ENCODE peak calls at places on chromosomes 11 and 22, in eight cellular contexts. A is Panc1, U is stomach, G is GM23338, X is esophagus muscularis mucosa, C is endothelial cell of umbilical vein, B is H1, P is transverse colon. R is an unnamed sample.

GRCh38 chr11:44528581-44528980 is 36.9 kb upstream of the CD82 start:
- DNase-seq in A (no peak), U (no peak), G (no peak), X (no peak), C (no peak), B (no peak), P (no peak), R (no peak)

GRCh38 chr11:96013459-96014213 is 89.7 kb upstream of the MTMR2 start:
- DNase-seq in A (no peak), U (no peak), G (no peak), X (no peak), C (no peak), B (no peak), P (no peak), R (no peak)

GRCh38 chr22:48530666-48531065 is 1297.0 kb downstream of the BRD1 start:
- DNase-seq in A (no peak), U (no peak), G (no peak), X (no peak), C (no peak), B (no peak), P (no peak), R (no peak)

GRCh38 chr22:39825661-39826102 is 67.9 kb downstream of the ENTHD1 start:
- DNase-seq in A (no peak), U (no peak), G (no peak), X (no peak), C (no peak), B (no peak), P (no peak), R (no peak)

GRCh38 chr11:95419915-95420314 is 188.9 kb upstream of the SESN3 start:
- DNase-seq in A (no peak), U (no peak), G (no peak), X (no peak), C (peak; percentile 16), B (no peak), P (no peak), R (no peak)

GRCh38 chr11:61694971-61695706 is 14.9 kb downstream of the DAGLA start:
- DNase-seq in A (no peak), U (peak; percentile 81), G (peak; percentile 75), X (no peak), C (no peak), B (no peak), P (peak; percentile 43), R (no peak)

GRCh38 chr11:72940417-72940816 is 126.2 kb downstream of the ATG16L2 start:
- DNase-seq in A (no peak), U (peak; percentile 52), G (no peak), X (no peak), C (no peak), B (no peak), P (no peak), R (no peak)

GRCh38 chr11:86740628-86741488 is 59.5 kb upstream of the PRSS23 start:
- DNase-seq in A (peak; percentile 97), U (no peak), G (peak; percentile 66), X (no peak), C (peak; percentile 94), B (peak; percentile 58), P (peak; percentile 32), R (no peak)

GRCh38 chr22:17072877-17073276 is 11.9 kb upstream of the IL17RA start:
- DNase-seq in A (no peak), U (no peak), G (no peak), X (no peak), C (no peak), B (no peak), P (no peak), R (no peak)

GRCh38 chr11:124961972-124962609 is 8.1 kb downstream of the CCDC15 start:
- DNase-seq in A (peak; percentile 78), U (no peak), G (peak; percentile 71), X (no peak), C (peak; percentile 86), B (no peak), P (no peak), R (peak; percentile 19)

GRCh38 chr22:42194953-42195352 is 64.3 kb upstream of the CYP2D6 start:
- DNase-seq in A (no peak), U (no peak), G (no peak), X (no peak), C (no peak), B (no peak), P (no peak), R (no peak)

GRCh38 chr11:353315-353857 is 15.9 kb upstream of the B4GALNT4 start:
- DNase-seq in A (no peak), U (peak; percentile 87), G (peak; percentile 58), X (no peak), C (peak; percentile 49), B (no peak), P (peak; percentile 73), R (no peak)

GRCh38 chr11:60172011-60172410 is 10.9 kb downstream of the MS4A6A start:
- DNase-seq in A (no peak), U (no peak), G (no peak), X (no peak), C (peak; percentile 88), B (no peak), P (no peak), R (no peak)

GRCh38 chr11:116733959-116734517 is 38.7 kb downstream of the BUD13 start:
- DNase-seq in A (no peak), U (no peak), G (no peak), X (no peak), C (no peak), B (no peak), P (no peak), R (no peak)

GRCh38 chr11:112363527-112363926 is 102.9 kb upstream of the PLET1 start:
- DNase-seq in A (no peak), U (no peak), G (no peak), X (no peak), C (no peak), B (no peak), P (no peak), R (no peak)

GRCh38 chr11:10770626-10771254 is 19.7 kb downstream of the CTR9 start:
- DNase-seq in A (peak; percentile 51), U (peak; percentile 63), G (peak; percentile 78), X (no peak), C (peak; percentile 71), B (no peak), P (peak; percentile 29), R (no peak)

GRCh38 chr22:29751139-29751538 is 15.7 kb downstream of the ZMAT5 start:
- DNase-seq in A (no peak), U (no peak), G (no peak), X (no peak), C (no peak), B (no peak), P (no peak), R (no peak)

DNA sequence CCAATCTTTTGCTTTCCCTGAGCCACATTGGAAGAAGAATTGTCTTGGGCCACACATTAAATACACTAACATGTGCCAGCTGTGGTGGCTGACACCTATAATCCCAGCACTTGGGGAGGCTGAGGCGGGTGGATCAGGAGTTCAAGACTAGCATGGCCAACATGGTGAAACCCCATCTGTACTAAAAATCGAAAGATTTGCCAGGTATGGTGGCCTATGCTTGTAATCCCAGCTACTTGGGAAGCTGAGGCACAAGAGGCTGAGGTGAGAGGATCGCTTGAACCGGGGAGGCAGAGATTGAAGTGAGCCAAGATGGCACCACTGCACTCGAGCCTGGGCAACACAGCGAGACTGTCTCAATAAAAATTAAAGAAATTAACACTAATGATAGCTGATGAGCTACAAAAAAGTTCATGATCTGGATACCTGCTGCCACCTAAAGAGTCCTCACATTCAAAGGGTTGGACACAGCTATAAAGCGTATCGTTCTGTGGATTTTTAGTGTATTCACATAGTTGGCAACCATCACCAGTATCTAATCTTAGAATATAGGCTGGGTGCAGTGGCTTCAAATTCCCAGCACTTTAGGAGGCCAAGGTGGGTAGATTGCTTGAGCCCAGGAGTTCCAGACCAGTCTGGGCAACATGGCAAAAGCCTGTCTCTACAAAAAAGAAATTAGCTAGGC is 3.4 kb upstream of the LDHC start:
- DNase-seq in A (no peak), U (no peak), G (no peak), X (no peak), C (no peak), B (no peak), P (no peak), R (no peak)
- TF ChIP-seq POLR2AphosphoS5 in A (peak; percentile 65), U (no peak), G (no peak), X (peak; percentile 27), C (no peak), B (no peak), P (no peak), R (peak; percentile 75)

GRCh38 chr11:20367313-20367948 is 3.9 kb downstream of the HTATIP2 start:
- DNase-seq in A (peak; percentile 82), U (peak; percentile 43), G (no peak), X (no peak), C (peak; percentile 91), B (no peak), P (peak; percentile 49), R (no peak)
- TF ChIP-seq POLR2AphosphoS5 in A (no peak), U (peak; percentile 15), G (no peak), X (peak; percentile 50), C (peak; percentile 46), B (no peak), P (no peak), R (no peak)

GRCh38 chr11:130429983-130430382 is 1.6 kb upstream of the ADAMTS8 start:
- DNase-seq in A (no peak), U (no peak), G (no peak), X (no peak), C (no peak), B (no peak), P (no peak), R (no peak)

GRCh38 chr11:130431806-130432205 is 3.4 kb upstream of the ADAMTS8 start:
- DNase-seq in A (no peak), U (no peak), G (no peak), X (no peak), C (no peak), B (no peak), P (no peak), R (no peak)

GRCh38 chr11:130428692-130429681 is 578 bp upstream of the ADAMTS8 start:
- DNase-seq in A (no peak), U (no peak), G (peak; percentile 41), X (no peak), C (no peak), B (no peak), P (no peak), R (no peak)

GRCh38 chr11:130433357-130433756 is 4.9 kb upstream of the ADAMTS8 start:
- DNase-seq in A (no peak), U (no peak), G (no peak), X (no peak), C (no peak), B (no peak), P (no peak), R (no peak)

GRCh38 chr11:130431337-130431773 is 2.9 kb upstream of the ADAMTS8 start:
- DNase-seq in A (no peak), U (peak; percentile 83), G (peak; percentile 96), X (no peak), C (peak; percentile 70), B (peak; percentile 77), P (peak; percentile 80), R (no peak)
- TF ChIP-seq POLR2AphosphoS5 in A (no peak), U (no peak), G (no peak), X (no peak), C (no peak), B (no peak), P (no peak), R (no peak)

DNA sequence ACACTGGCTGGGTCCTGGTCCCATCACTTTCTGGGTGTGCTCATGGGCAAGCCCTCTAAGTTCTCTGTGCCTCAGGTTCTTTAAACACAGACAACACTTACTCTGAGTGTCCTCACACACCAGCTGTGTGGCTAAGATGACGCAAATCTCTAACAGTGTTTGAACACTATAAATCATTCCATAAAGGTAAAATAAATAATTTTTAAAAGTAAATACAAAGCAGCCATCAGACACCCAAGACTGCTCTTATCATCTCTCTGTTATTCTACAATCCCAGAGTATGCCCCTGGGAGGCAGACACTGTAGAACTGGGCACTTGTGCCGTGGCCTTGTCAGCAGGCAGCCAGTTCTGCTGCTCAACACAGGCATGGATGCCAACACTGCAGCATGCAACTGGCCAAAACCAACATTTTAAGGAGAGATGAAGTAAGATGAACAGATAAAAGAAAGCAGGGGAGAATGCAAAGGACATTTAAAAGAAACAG is 56.8 kb downstream of the RPL27A start:
- DNase-seq in A (no peak), U (no peak), G (no peak), X (no peak), C (no peak), B (no peak), P (no peak), R (no peak)
- TF ChIP-seq POLR2AphosphoS5 in A (no peak), U (no peak), G (no peak), X (no peak), C (no peak), B (no peak), P (no peak), R (no peak)

R was measured in GM12891.